ENCODE peak calls at places on chromosome 1, in nine cellular contexts. R is left ventricle myocardium inferior, Q is adrenal gland, P is endodermal cell, I is stomach, T is H1, J is uterus, V is AG09309, M is bronchial epithelial cell. E is an unnamed sample.

GRCh38 chr1:25773441-25774125 is 26.4 kb upstream of the SELENON start:
- DNase-seq in R (no peak), Q (no peak), P (no peak), I (peak; percentile 81), T (no peak), J (no peak), V (no peak), M (peak; percentile 20), E (no peak)

GRCh38 chr1:162471290-162471853 is 26.2 kb upstream of the UHMK1 start:
- DNase-seq in R (no peak), Q (no peak), P (no peak), I (no peak), T (no peak), J (no peak), V (no peak), M (no peak), E (no peak)

GRCh38 chr1:235068155-235069121 is 60.2 kb downstream of the TOMM20 start:
- DNase-seq in R (no peak), Q (peak; percentile 32), P (no peak), I (peak; percentile 54), T (no peak), J (no peak), V (no peak), M (peak; percentile 100), E (no peak)

GRCh38 chr1:246724001-246724724 is at the start of gene SCCPDH:
- DNase-seq in R (peak; percentile 78), Q (peak; percentile 79), P (peak; percentile 89), I (peak; percentile 68), T (no peak), J (peak; percentile 58), V (no peak), M (no peak), E (peak; percentile 5)

GRCh38 chr1:10539411-10540043 is 64.8 kb downstream of the PEX14 start:
- DNase-seq in R (no peak), Q (peak; percentile 64), P (no peak), I (no peak), T (no peak), J (no peak), V (no peak), M (no peak), E (no peak)

GRCh38 chr1:95023399-95024050 is 49.2 kb downstream of the ALG14 start:
- DNase-seq in R (no peak), Q (no peak), P (no peak), I (no peak), T (no peak), J (peak; percentile 43), V (peak; percentile 84), M (peak; percentile 77), E (no peak)

GRCh38 chr1:206117151-206117948 is at the start of gene AVPR1B:
- DNase-seq in R (peak; percentile 48), Q (no peak), P (peak; percentile 86), I (peak; percentile 56), T (peak; percentile 21), J (no peak), V (no peak), M (peak; percentile 13), E (no peak)

GRCh38 chr1:72869441-72869840 is 587.1 kb upstream of the NEGR1 start:
- DNase-seq in R (no peak), Q (no peak), P (no peak), I (no peak), T (no peak), J (no peak), V (no peak), M (no peak), E (no peak)

GRCh38 chr1:23667411-23667810 is 24.2 kb upstream of the RPL11 start:
- DNase-seq in R (no peak), Q (no peak), P (no peak), I (no peak), T (no peak), J (no peak), V (no peak), M (no peak), E (no peak)

GRCh38 chr1:156151093-156151688 is 2.2 kb upstream of the SEMA4A start:
- DNase-seq in R (no peak), Q (no peak), P (no peak), I (no peak), T (no peak), J (no peak), V (no peak), M (peak; percentile 76), E (no peak)

GRCh38 chr1:168879906-168880734 is 151.1 kb upstream of the DPT start:
- DNase-seq in R (peak; percentile 20), Q (no peak), P (peak; percentile 49), I (no peak), T (no peak), J (peak; percentile 39), V (no peak), M (peak; percentile 54), E (no peak)

GRCh38 chr1:117060441-117061317 is 553 bp downstream of the TTF2 start:
- DNase-seq in R (no peak), Q (peak; percentile 36), P (no peak), I (no peak), T (no peak), J (no peak), V (no peak), M (peak; percentile 64), E (peak; percentile 33)

GRCh38 chr1:145985502-145986439 is 10.6 kb downstream of the TXNIP start:
- DNase-seq in R (peak; percentile 58), Q (peak; percentile 80), P (no peak), I (peak; percentile 52), T (no peak), J (peak; percentile 77), V (no peak), M (peak; percentile 77), E (no peak)

GRCh38 chr1:87149166-87150065 is 179.3 kb upstream of the LMO4 start:
- DNase-seq in R (no peak), Q (no peak), P (peak; percentile 62), I (no peak), T (peak; percentile 43), J (no peak), V (peak; percentile 61), M (peak; percentile 39), E (no peak)

GRCh38 chr1:93878501-93878888 is 511 bp downstream of the DNTTIP2 start:
- DNase-seq in R (peak; percentile 20), Q (peak; percentile 58), P (no peak), I (peak; percentile 67), T (no peak), J (peak; percentile 24), V (no peak), M (peak; percentile 72), E (peak; percentile 48)

GRCh38 chr1:93844262-93845045 is 34.6 kb downstream of the DNTTIP2 start:
- DNase-seq in R (no peak), Q (peak; percentile 67), P (peak; percentile 73), I (peak; percentile 43), T (no peak), J (peak; percentile 68), V (no peak), M (peak; percentile 80), E (peak; percentile 39)

GRCh38 chr1:84156210-84156621 is 12.1 kb downstream of the PRKACB start:
- DNase-seq in R (no peak), Q (peak; percentile 16), P (no peak), I (no peak), T (no peak), J (no peak), V (peak; percentile 58), M (peak; percentile 93), E (no peak)

GRCh38 chr1:223037845-223038244 is 105.2 kb downstream of the TLR5 start:
- DNase-seq in R (no peak), Q (no peak), P (peak; percentile 49), I (no peak), T (no peak), J (no peak), V (no peak), M (no peak), E (no peak)

GRCh38 chr1:86201321-86201720 is 44.7 kb upstream of the COL24A1 start:
- DNase-seq in R (no peak), Q (no peak), P (no peak), I (no peak), T (no peak), J (no peak), V (no peak), M (no peak), E (no peak)

GRCh38 chr1:156004843-156005593 is 15.7 kb downstream of the SSR2 start:
- DNase-seq in R (no peak), Q (no peak), P (no peak), I (peak; percentile 57), T (no peak), J (no peak), V (no peak), M (no peak), E (no peak)

GRCh38 chr1:62481681-62482080 is 44.8 kb downstream of the USP1 start:
- DNase-seq in R (no peak), Q (no peak), P (no peak), I (no peak), T (no peak), J (no peak), V (no peak), M (no peak), E (no peak)

GRCh38 chr1:65045022-65045786 is 78.9 kb upstream of the JAK1 start:
- DNase-seq in R (no peak), Q (no peak), P (no peak), I (no peak), T (no peak), J (no peak), V (no peak), M (no peak), E (no peak)

GRCh38 chr1:7104053-7104738 is 318.9 kb downstream of the CAMTA1 start:
- DNase-seq in R (no peak), Q (no peak), P (no peak), I (no peak), T (no peak), J (no peak), V (no peak), M (no peak), E (no peak)

GRCh38 chr1:229217716-229218115 is 53.2 kb upstream of the RAB4A start:
- DNase-seq in R (no peak), Q (no peak), P (peak; percentile 56), I (no peak), T (no peak), J (no peak), V (no peak), M (peak; percentile 32), E (no peak)
- TF ChIP-seq CTCF in R (no peak), Q (no peak), P (peak; percentile 52), I (no peak), T (peak; percentile 48), J (no peak), V (no peak), M (no peak), E (no peak)

GRCh38 chr1:41739061-41739955 is 179.4 kb downstream of the HIVEP3 start:
- DNase-seq in R (peak; percentile 71), Q (peak; percentile 79), P (no peak), I (peak; percentile 63), T (no peak), J (peak; percentile 39), V (no peak), M (peak; percentile 73), E (no peak)
- H3K4me3 ChIP-seq in R (peak overlapping the region; percentile 8), Q (no peak overlapping the region), P (no peak overlapping the region), I (no peak overlapping the region), T (no peak overlapping the region), J (no peak overlapping the region), V (no peak overlapping the region), M (no peak overlapping the region), E (peak overlapping the region; percentile 36)

GRCh38 chr1:171850951-171851350 is 9.7 kb downstream of the DNM3 start:
- DNase-seq in R (no peak), Q (no peak), P (no peak), I (no peak), T (no peak), J (no peak), V (no peak), M (no peak), E (no peak)
- TF ChIP-seq CTCF in R (no peak), Q (no peak), P (peak; percentile 13), I (no peak), T (no peak), J (no peak), V (no peak), M (peak; percentile 33), E (peak; percentile 11)

GRCh38 chr1:165424454-165425283 is 20.3 kb downstream of the RXRG start:
- DNase-seq in R (peak; percentile 33), Q (no peak), P (no peak), I (no peak), T (no peak), J (no peak), V (no peak), M (no peak), E (no peak)
- H3K4me3 ChIP-seq in R (peak overlapping the region; percentile 44), Q (no peak overlapping the region), P (no peak overlapping the region), I (peak overlapping the region; percentile 8), T (no peak overlapping the region), J (no peak overlapping the region), V (no peak overlapping the region), M (no peak overlapping the region), E (no peak overlapping the region)